ENCODE peak calls at places on chromosome 13, in nine cellular contexts. One of them, this sample, is unnamed.

GRCh38 chr13:24032674-24033073 is 127.8 kb upstream of the SPATA13 start:
- DNase-seq in heart left ventricle: no peak
- DNase-seq in breast epithelium: no peak
- DNase-seq in suprapubic skin: no peak
- DNase-seq in mucosa of descending colon: no peak
- DNase-seq in SK-N-SH: no peak
- DNase-seq in transverse colon: no peak
- DNase-seq in psoas muscle: no peak
- DNase-seq in aorta: no peak
- DNase-seq in this sample: no peak

GRCh38 chr13:97855570-97855970 is 97.9 kb upstream of the IPO5 start:
- DNase-seq in SK-N-SH: peak; percentile 62
- DNase-seq in breast epithelium: no peak
- DNase-seq in suprapubic skin: no peak
- DNase-seq in transverse colon: peak; percentile 10
- DNase-seq in heart left ventricle: peak; percentile 29
- DNase-seq in mucosa of descending colon: peak; percentile 50
- DNase-seq in psoas muscle: no peak
- DNase-seq in aorta: no peak
- DNase-seq in this sample: peak; percentile 39

GRCh38 chr13:100128373-100128772 is 39.5 kb downstream of the PCCA start:
- DNase-seq in transverse colon: no peak
- DNase-seq in heart left ventricle: no peak
- DNase-seq in mucosa of descending colon: no peak
- DNase-seq in suprapubic skin: no peak
- DNase-seq in SK-N-SH: no peak
- DNase-seq in breast epithelium: no peak
- DNase-seq in aorta: no peak
- DNase-seq in psoas muscle: no peak
- DNase-seq in this sample: peak; percentile 8

GRCh38 chr13:67228909-67229308 is 1.2 kb downstream of the PCDH9 start:
- DNase-seq in heart left ventricle: no peak
- DNase-seq in transverse colon: no peak
- DNase-seq in breast epithelium: no peak
- DNase-seq in psoas muscle: no peak
- DNase-seq in SK-N-SH: no peak
- DNase-seq in mucosa of descending colon: no peak
- DNase-seq in suprapubic skin: no peak
- DNase-seq in aorta: peak; percentile 62
- DNase-seq in this sample: no peak

GRCh38 chr13:44068737-44069136 is 189.0 kb downstream of the LACC1 start:
- DNase-seq in mucosa of descending colon: no peak
- DNase-seq in suprapubic skin: no peak
- DNase-seq in SK-N-SH: no peak
- DNase-seq in transverse colon: no peak
- DNase-seq in psoas muscle: no peak
- DNase-seq in breast epithelium: no peak
- DNase-seq in aorta: no peak
- DNase-seq in heart left ventricle: no peak
- DNase-seq in this sample: peak; percentile 73

GRCh38 chr13:45015300-45015699 is 26.0 kb downstream of the GPALPP1 start:
- DNase-seq in aorta: no peak
- DNase-seq in mucosa of descending colon: no peak
- DNase-seq in heart left ventricle: no peak
- DNase-seq in suprapubic skin: no peak
- DNase-seq in SK-N-SH: no peak
- DNase-seq in transverse colon: no peak
- DNase-seq in psoas muscle: no peak
- DNase-seq in breast epithelium: no peak
- DNase-seq in this sample: peak; percentile 4

GRCh38 chr13:30520571-30520970 is 54.8 kb upstream of the HMGB1 start:
- DNase-seq in mucosa of descending colon: no peak
- DNase-seq in SK-N-SH: no peak
- DNase-seq in psoas muscle: no peak
- DNase-seq in breast epithelium: no peak
- DNase-seq in transverse colon: no peak
- DNase-seq in suprapubic skin: no peak
- DNase-seq in heart left ventricle: no peak
- DNase-seq in aorta: no peak
- DNase-seq in this sample: peak; percentile 44

GRCh38 chr13:93249259-93249917 is 22.8 kb downstream of the GPC6 start:
- DNase-seq in suprapubic skin: no peak
- DNase-seq in mucosa of descending colon: no peak
- DNase-seq in psoas muscle: no peak
- DNase-seq in breast epithelium: no peak
- DNase-seq in SK-N-SH: no peak
- DNase-seq in heart left ventricle: no peak
- DNase-seq in transverse colon: no peak
- DNase-seq in aorta: no peak
- DNase-seq in this sample: peak; percentile 84

GRCh38 chr13:93116809-93117208 is 109.8 kb upstream of the GPC6 start:
- DNase-seq in mucosa of descending colon: no peak
- DNase-seq in breast epithelium: no peak
- DNase-seq in psoas muscle: no peak
- DNase-seq in heart left ventricle: no peak
- DNase-seq in transverse colon: no peak
- DNase-seq in aorta: no peak
- DNase-seq in SK-N-SH: peak; percentile 26
- DNase-seq in suprapubic skin: no peak
- DNase-seq in this sample: no peak

GRCh38 chr13:28349901-28350654 is 144.8 kb downstream of the FLT1 start:
- DNase-seq in mucosa of descending colon: no peak
- DNase-seq in heart left ventricle: peak; percentile 39
- DNase-seq in breast epithelium: no peak
- DNase-seq in suprapubic skin: no peak
- DNase-seq in aorta: no peak
- DNase-seq in psoas muscle: no peak
- DNase-seq in SK-N-SH: peak; percentile 51
- DNase-seq in transverse colon: no peak
- DNase-seq in this sample: no peak

GRCh38 chr13:112907286-112907685 is 61.7 kb upstream of the MCF2L start:
- DNase-seq in breast epithelium: peak; percentile 28
- DNase-seq in suprapubic skin: peak; percentile 43
- DNase-seq in mucosa of descending colon: no peak
- DNase-seq in aorta: no peak
- DNase-seq in transverse colon: no peak
- DNase-seq in psoas muscle: no peak
- DNase-seq in heart left ventricle: no peak
- DNase-seq in SK-N-SH: no peak
- DNase-seq in this sample: no peak

GRCh38 chr13:112905086-112905485 is 63.9 kb upstream of the MCF2L start:
- DNase-seq in aorta: no peak
- DNase-seq in transverse colon: no peak
- DNase-seq in psoas muscle: no peak
- DNase-seq in breast epithelium: peak; percentile 22
- DNase-seq in mucosa of descending colon: no peak
- DNase-seq in suprapubic skin: peak; percentile 32
- DNase-seq in heart left ventricle: no peak
- DNase-seq in SK-N-SH: no peak
- DNase-seq in this sample: no peak

GRCh38 chr13:112905619-112905989 is 63.4 kb upstream of the MCF2L start:
- DNase-seq in SK-N-SH: no peak
- DNase-seq in transverse colon: no peak
- DNase-seq in suprapubic skin: no peak
- DNase-seq in heart left ventricle: no peak
- DNase-seq in breast epithelium: no peak
- DNase-seq in mucosa of descending colon: no peak
- DNase-seq in psoas muscle: no peak
- DNase-seq in aorta: no peak
- DNase-seq in this sample: no peak

GRCh38 chr13:112904436-112904960 is 64.5 kb upstream of the MCF2L start:
- DNase-seq in psoas muscle: no peak
- DNase-seq in mucosa of descending colon: no peak
- DNase-seq in aorta: no peak
- DNase-seq in breast epithelium: peak; percentile 34
- DNase-seq in transverse colon: no peak
- DNase-seq in heart left ventricle: no peak
- DNase-seq in suprapubic skin: peak; percentile 61
- DNase-seq in SK-N-SH: no peak
- DNase-seq in this sample: no peak

DNA sequence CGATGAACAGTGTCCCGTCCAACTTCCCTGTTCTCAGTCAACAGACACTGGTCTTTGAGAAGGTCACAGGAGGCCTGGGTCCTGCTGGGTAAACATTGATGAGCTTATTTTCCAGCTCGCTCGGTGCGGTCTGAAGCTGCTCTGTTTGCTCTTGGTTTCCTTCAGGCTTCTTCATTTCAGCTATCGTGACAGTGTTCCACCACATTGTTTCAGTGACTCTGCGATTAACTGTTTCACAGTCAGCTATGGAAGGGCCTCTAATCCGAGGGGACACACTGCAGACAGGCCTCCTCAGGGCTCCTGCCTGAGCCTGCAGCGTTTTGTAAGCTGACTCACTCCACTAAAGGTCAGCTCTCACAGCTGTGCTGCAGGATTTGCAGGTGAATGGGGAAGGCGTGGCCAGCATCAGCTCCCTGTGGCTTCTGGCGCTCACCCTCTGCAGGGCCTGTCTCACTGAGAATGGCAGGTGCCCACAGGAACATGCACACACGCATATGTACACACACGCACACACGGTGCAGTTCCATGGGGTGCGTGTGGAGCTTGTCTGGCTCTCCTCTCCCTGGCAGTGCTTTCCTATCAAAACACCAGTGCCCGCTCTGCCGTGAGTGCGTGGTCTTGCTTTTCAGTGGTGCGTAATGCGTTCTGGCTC is 62.9 kb upstream of the MCF2L start:
- DNase-seq in aorta: peak; percentile 67
- DNase-seq in breast epithelium: peak; percentile 71
- DNase-seq in SK-N-SH: no peak
- DNase-seq in psoas muscle: no peak
- DNase-seq in heart left ventricle: no peak
- DNase-seq in transverse colon: no peak
- DNase-seq in mucosa of descending colon: no peak
- DNase-seq in suprapubic skin: peak; percentile 75
- DNase-seq in this sample: peak; percentile 61
- H3K4me3 ChIP-seq in aorta: no peak overlapping the region
- H3K4me3 ChIP-seq in breast epithelium: no peak overlapping the region
- H3K4me3 ChIP-seq in SK-N-SH: no peak overlapping the region
- H3K4me3 ChIP-seq in psoas muscle: no peak overlapping the region
- H3K4me3 ChIP-seq in heart left ventricle: no peak overlapping the region
- H3K4me3 ChIP-seq in transverse colon: no peak overlapping the region
- H3K4me3 ChIP-seq in mucosa of descending colon: no peak overlapping the region
- H3K4me3 ChIP-seq in suprapubic skin: no peak overlapping the region
- H3K4me3 ChIP-seq in this sample: no peak overlapping the region

GRCh38 chr13:26965976-26966375 is 205.4 kb upstream of the GPR12 start:
- DNase-seq in SK-N-SH: no peak
- DNase-seq in suprapubic skin: no peak
- DNase-seq in mucosa of descending colon: peak; percentile 59
- DNase-seq in psoas muscle: no peak
- DNase-seq in aorta: no peak
- DNase-seq in transverse colon: no peak
- DNase-seq in breast epithelium: no peak
- DNase-seq in heart left ventricle: peak; percentile 85
- DNase-seq in this sample: no peak

GRCh38 chr13:26965058-26965380 is 204.4 kb upstream of the GPR12 start:
- DNase-seq in breast epithelium: no peak
- DNase-seq in transverse colon: peak; percentile 56
- DNase-seq in suprapubic skin: no peak
- DNase-seq in psoas muscle: no peak
- DNase-seq in SK-N-SH: no peak
- DNase-seq in aorta: no peak
- DNase-seq in heart left ventricle: no peak
- DNase-seq in mucosa of descending colon: peak; percentile 63
- DNase-seq in this sample: no peak

GRCh38 chr13:26968431-26969335 is 202.9 kb downstream of the USP12 start:
- DNase-seq in SK-N-SH: no peak
- DNase-seq in suprapubic skin: no peak
- DNase-seq in mucosa of descending colon: peak; percentile 92
- DNase-seq in transverse colon: peak; percentile 86
- DNase-seq in breast epithelium: no peak
- DNase-seq in aorta: no peak
- DNase-seq in heart left ventricle: no peak
- DNase-seq in psoas muscle: no peak
- DNase-seq in this sample: no peak

GRCh38 chr13:26964278-26965057 is 203.9 kb upstream of the GPR12 start:
- DNase-seq in aorta: no peak
- DNase-seq in SK-N-SH: no peak
- DNase-seq in mucosa of descending colon: peak; percentile 33
- DNase-seq in suprapubic skin: no peak
- DNase-seq in transverse colon: no peak
- DNase-seq in breast epithelium: no peak
- DNase-seq in heart left ventricle: peak; percentile 62
- DNase-seq in psoas muscle: no peak
- DNase-seq in this sample: no peak

GRCh38 chr13:26967119-26968038 is 204.2 kb downstream of the USP12 start:
- DNase-seq in transverse colon: no peak
- DNase-seq in psoas muscle: no peak
- DNase-seq in SK-N-SH: peak; percentile 63
- DNase-seq in aorta: no peak
- DNase-seq in breast epithelium: no peak
- DNase-seq in heart left ventricle: peak; percentile 72
- DNase-seq in mucosa of descending colon: peak; percentile 49
- DNase-seq in suprapubic skin: no peak
- DNase-seq in this sample: no peak
- H3K4me3 ChIP-seq in transverse colon: no peak overlapping the region
- H3K4me3 ChIP-seq in psoas muscle: no peak overlapping the region
- H3K4me3 ChIP-seq in SK-N-SH: no peak overlapping the region
- H3K4me3 ChIP-seq in aorta: no peak overlapping the region
- H3K4me3 ChIP-seq in breast epithelium: no peak overlapping the region
- H3K4me3 ChIP-seq in heart left ventricle: no peak overlapping the region
- H3K4me3 ChIP-seq in mucosa of descending colon: no peak overlapping the region
- H3K4me3 ChIP-seq in suprapubic skin: no peak overlapping the region
- H3K4me3 ChIP-seq in this sample: no peak overlapping the region

DNA sequence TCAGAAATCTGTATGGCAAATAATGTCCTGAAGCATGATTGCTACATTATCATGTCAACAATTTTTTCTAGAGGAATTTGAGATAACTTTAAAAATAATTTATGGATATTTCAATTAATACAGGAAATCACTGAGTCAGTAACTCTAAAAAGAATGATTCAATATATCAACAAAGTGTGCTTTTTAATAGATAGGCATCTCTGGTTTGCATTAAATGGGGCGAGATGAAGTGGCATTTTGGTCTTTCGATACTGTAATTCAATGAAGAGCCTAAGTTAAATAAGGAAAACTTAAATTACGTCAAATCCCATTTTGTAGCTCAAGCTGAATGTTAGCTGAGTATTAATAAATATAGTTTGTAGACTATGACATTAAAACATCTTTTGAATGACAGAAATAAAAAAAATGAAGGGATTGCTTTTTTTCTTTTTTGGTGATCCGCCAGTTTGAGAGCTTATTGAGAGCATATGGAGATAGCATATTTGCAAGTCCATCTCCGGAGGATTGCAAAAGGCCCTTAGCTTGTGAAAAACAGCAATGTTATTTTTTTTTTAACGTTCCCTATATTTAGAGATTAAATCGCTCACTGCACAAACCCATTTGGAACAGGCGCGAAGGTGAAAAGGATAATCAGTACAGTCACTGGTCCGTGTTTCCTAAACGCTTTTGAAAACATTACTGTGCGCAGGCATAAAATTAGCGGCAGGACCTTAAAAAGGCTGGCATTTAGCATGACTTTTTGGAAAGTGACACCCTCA is 342.6 kb downstream of the DACH1 start:
- DNase-seq in breast epithelium: no peak
- DNase-seq in mucosa of descending colon: no peak
- DNase-seq in aorta: no peak
- DNase-seq in transverse colon: no peak
- DNase-seq in heart left ventricle: no peak
- DNase-seq in SK-N-SH: peak; percentile 16
- DNase-seq in psoas muscle: no peak
- DNase-seq in suprapubic skin: no peak
- DNase-seq in this sample: no peak
- H3K4me3 ChIP-seq in breast epithelium: no peak overlapping the region
- H3K4me3 ChIP-seq in mucosa of descending colon: no peak overlapping the region
- H3K4me3 ChIP-seq in aorta: no peak overlapping the region
- H3K4me3 ChIP-seq in transverse colon: no peak overlapping the region
- H3K4me3 ChIP-seq in heart left ventricle: peak overlapping the region; percentile 4
- H3K4me3 ChIP-seq in SK-N-SH: peak overlapping the region; percentile 52
- H3K4me3 ChIP-seq in psoas muscle: peak overlapping the region; percentile 16
- H3K4me3 ChIP-seq in suprapubic skin: no peak overlapping the region
- H3K4me3 ChIP-seq in this sample: no peak overlapping the region

GRCh38 chr13:57137631-57138030 is 3.1 kb upstream of the PRR20A start:
- DNase-seq in suprapubic skin: no peak
- DNase-seq in transverse colon: no peak
- DNase-seq in SK-N-SH: no peak
- DNase-seq in mucosa of descending colon: peak; percentile 28
- DNase-seq in heart left ventricle: no peak
- DNase-seq in breast epithelium: no peak
- DNase-seq in psoas muscle: no peak
- DNase-seq in aorta: no peak
- DNase-seq in this sample: no peak
- H3K4me3 ChIP-seq in suprapubic skin: no peak overlapping the region
- H3K4me3 ChIP-seq in transverse colon: peak overlapping the region; percentile 2
- H3K4me3 ChIP-seq in SK-N-SH: no peak overlapping the region
- H3K4me3 ChIP-seq in mucosa of descending colon: no peak overlapping the region
- H3K4me3 ChIP-seq in heart left ventricle: no peak overlapping the region
- H3K4me3 ChIP-seq in breast epithelium: no peak overlapping the region
- H3K4me3 ChIP-seq in psoas muscle: no peak overlapping the region
- H3K4me3 ChIP-seq in aorta: no peak overlapping the region
- H3K4me3 ChIP-seq in this sample: no peak overlapping the region